ENCODE peak calls at places on chromosomes 5 and 9, in five cellular contexts. S, A, R, N and L are unnamed samples.

GRCh38 chr5:15008911-15009310 is 137.3 kb upstream of the ANKH start:
- DNase-seq in S (no peak), A (no peak), R (no peak), N (no peak), L (no peak)

GRCh38 chr9:12708562-12709298 is 15.5 kb downstream of the TYRP1 start:
- DNase-seq in S (no peak), A (no peak), R (no peak), N (no peak), L (no peak)

GRCh38 chr9:99340281-99340680 is 118.2 kb downstream of the SEC61B start:
- DNase-seq in S (no peak), A (no peak), R (no peak), N (no peak), L (no peak)

GRCh38 chr5:122346897-122347581 is 35.0 kb downstream of the SNCAIP start:
- DNase-seq in S (no peak), A (peak; percentile 36), R (no peak), N (no peak), L (no peak)

GRCh38 chr5:173627860-173628392 is 11.5 kb upstream of the BOD1 start:
- DNase-seq in S (no peak), A (no peak), R (no peak), N (no peak), L (no peak)

GRCh38 chr5:138246334-138246733 is 28.1 kb downstream of the GFRA3 start:
- DNase-seq in S (peak; percentile 10), A (no peak), R (no peak), N (no peak), L (no peak)

GRCh38 chr5:31378838-31379237 is 153.1 kb downstream of the DROSHA start:
- DNase-seq in S (no peak), A (no peak), R (no peak), N (peak; percentile 69), L (no peak)

GRCh38 chr5:40700116-40700822 is 20.6 kb downstream of the PTGER4 start:
- DNase-seq in S (no peak), A (no peak), R (no peak), N (no peak), L (no peak)

GRCh38 chr5:163548649-163549048 is 43.2 kb downstream of the MAT2B start:
- DNase-seq in S (no peak), A (no peak), R (no peak), N (no peak), L (no peak)

GRCh38 chr9:88766778-88767503 is 224.3 kb upstream of the S1PR3 start:
- DNase-seq in S (no peak), A (no peak), R (no peak), N (peak; percentile 17), L (no peak)

GRCh38 chr9:22005700-22006605 is 3.2 kb downstream of the CDKN2B start:
- DNase-seq in S (no peak), A (peak; percentile 21), R (no peak), N (no peak), L (no peak)

GRCh38 chr5:14097998-14098471 is 45.1 kb upstream of the TRIO start:
- DNase-seq in S (no peak), A (no peak), R (no peak), N (no peak), L (no peak)

GRCh38 chr9:75891277-75892167 is 1.0 kb downstream of the PCSK5 start:
- DNase-seq in S (no peak), A (peak; percentile 32), R (no peak), N (no peak), L (no peak)

GRCh38 chr9:2344436-2344835 is 277.2 kb upstream of the VLDLR start:
- DNase-seq in S (no peak), A (no peak), R (no peak), N (no peak), L (no peak)

GRCh38 chr9:133955821-133956411 is 36.2 kb downstream of the VAV2 start:
- DNase-seq in S (no peak), A (peak; percentile 78), R (no peak), N (no peak), L (no peak)

GRCh38 chr9:137478613-137479314 is 19.6 kb upstream of the NSMF start:
- DNase-seq in S (no peak), A (peak; percentile 48), R (no peak), N (no peak), L (no peak)

GRCh38 chr9:128244443-128245226 is 31.2 kb downstream of the GOLGA2 start:
- DNase-seq in S (no peak), A (peak; percentile 96), R (peak; percentile 49), N (peak; percentile 76), L (no peak)

GRCh38 chr9:130845901-130846381 is 10.9 kb downstream of the ABL1 start:
- DNase-seq in S (no peak), A (peak; percentile 32), R (no peak), N (peak; percentile 98), L (no peak)

GRCh38 chr5:172450861-172451695 is 3.2 kb downstream of the SH3PXD2B start:
- DNase-seq in S (no peak), A (peak; percentile 64), R (no peak), N (peak; percentile 58), L (no peak)

GRCh38 chr9:76969716-76970115 is 49.7 kb upstream of the FOXB2 start:
- DNase-seq in S (no peak), A (no peak), R (no peak), N (no peak), L (no peak)

GRCh38 chr5:175582697-175583096 is 75.2 kb upstream of the HRH2 start:
- DNase-seq in S (no peak), A (no peak), R (no peak), N (no peak), L (peak; percentile 49)

GRCh38 chr5:98110270-98110669 is 663.2 kb upstream of the RGMB start:
- DNase-seq in S (no peak), A (peak; percentile 19), R (no peak), N (no peak), L (no peak)

GRCh38 chr5:156582193-156582598 is 255.2 kb downstream of the SGCD start:
- DNase-seq in S (no peak), A (no peak), R (no peak), N (no peak), L (no peak)

DNA sequence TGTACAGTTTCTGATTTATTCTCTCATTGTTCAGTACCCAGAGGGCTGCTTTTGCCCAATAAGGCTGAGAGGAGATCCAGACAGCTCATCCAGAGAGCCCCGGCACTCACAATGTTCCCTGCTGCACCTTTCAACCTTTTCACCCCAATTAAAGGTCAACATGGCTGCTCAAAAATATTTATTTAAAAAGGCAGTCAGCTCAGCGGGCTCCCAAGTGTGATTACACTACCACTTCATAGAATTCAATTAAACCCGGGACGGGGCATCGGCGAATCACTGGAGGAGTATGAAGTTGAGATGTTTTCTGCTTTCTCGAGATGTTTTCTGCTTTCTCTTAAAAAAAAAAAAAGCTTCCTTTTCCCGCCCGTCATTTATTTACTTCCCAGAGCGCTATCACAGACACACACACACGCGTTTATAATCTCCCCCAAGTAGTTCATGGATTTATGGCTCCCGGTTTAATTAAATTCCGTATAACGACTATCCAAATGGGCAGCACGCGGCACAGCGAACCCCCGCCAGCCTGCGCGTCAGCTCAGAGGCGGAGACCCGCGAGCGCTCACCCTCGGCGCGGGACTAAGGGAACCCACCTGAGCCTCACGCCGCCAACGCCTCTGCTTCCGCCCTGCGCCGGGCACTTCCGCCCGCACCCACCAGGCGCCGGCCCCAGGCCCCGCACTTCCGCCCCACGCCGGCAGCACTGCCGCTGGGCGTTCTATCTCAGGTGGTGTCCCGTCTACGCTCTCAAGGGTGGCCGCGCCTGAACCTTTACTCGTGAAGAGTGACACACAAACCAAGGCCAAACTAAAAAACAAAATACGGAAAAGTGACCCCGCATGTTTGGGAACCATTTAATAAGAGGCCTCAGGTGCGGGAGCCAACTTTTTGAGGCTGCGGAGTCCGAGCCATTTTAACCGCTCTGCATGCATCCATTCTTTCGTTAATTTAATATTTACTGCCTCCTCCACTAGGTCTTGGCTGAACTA is at the start of gene C5orf63:
- DNase-seq in S (peak; percentile 25), A (peak; percentile 86), R (peak; percentile 62), N (peak; percentile 69), L (no peak)
- TF ChIP-seq POLR2AphosphoS5 in S (peak; percentile 18), A (peak; percentile 31), R (peak; percentile 73), N (no peak), L (peak; percentile 45)

DNA sequence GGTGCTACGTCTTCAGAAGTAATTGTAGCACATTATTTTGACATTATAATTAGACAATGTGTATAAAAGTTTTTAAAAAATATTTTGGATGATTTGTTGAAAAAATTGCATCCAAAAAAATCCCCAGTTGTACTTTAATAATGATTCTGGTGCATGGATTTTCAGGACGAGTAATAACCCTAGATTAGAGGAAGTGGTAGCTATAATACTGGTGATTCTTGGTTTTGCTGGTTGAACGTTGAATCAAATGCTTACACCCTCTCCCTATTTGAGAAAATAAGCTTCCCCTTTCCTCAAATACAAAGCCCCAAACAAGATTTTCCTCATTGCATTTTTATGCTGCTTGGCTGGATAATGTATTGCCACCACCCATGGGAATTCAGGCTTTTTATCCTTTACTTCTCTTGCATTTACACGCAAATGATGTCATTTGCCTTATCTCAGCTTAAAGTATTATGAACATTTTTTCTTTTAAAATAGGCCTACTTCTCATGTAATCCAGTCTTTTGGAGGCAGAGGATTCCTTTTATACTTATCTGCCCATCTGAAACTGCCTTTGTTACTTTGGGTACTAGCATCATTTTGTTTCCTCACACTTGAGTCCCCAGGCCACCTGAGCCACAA is 86.3 kb downstream of the UBE2R2 start:
- DNase-seq in S (no peak), A (no peak), R (no peak), N (no peak), L (no peak)
- H3K36me3 ChIP-seq in S (no peaks in the 10 kb centered on the region), A (peaks cover 59% of the 10 kb centered on the region), R (peaks cover 10% of the 10 kb centered on the region), N (peaks cover 44% of the 10 kb centered on the region), L (peaks cover 8% of the 10 kb centered on the region)

GRCh38 chr5:178438746-178439260 is 151.4 kb downstream of the COL23A1 start:
- DNase-seq in S (no peak), A (no peak), R (no peak), N (no peak), L (no peak)

GRCh38 chr5:178437296-178438075 is 152.7 kb downstream of the COL23A1 start:
- DNase-seq in S (no peak), A (no peak), R (no peak), N (no peak), L (no peak)

GRCh38 chr5:178441486-178442270 is 148.5 kb downstream of the COL23A1 start:
- DNase-seq in S (no peak), A (no peak), R (no peak), N (no peak), L (no peak)

GRCh38 chr5:178440163-178440545 is 150.0 kb downstream of the COL23A1 start:
- DNase-seq in S (no peak), A (no peak), R (no peak), N (no peak), L (no peak)

GRCh38 chr5:178439411-178440162 is 150.6 kb downstream of the COL23A1 start:
- DNase-seq in S (no peak), A (no peak), R (no peak), N (no peak), L (no peak)
- TF ChIP-seq POLR2AphosphoS5 in S (no peak), A (no peak), R (no peak), N (no peak), L (no peak)

DNA sequence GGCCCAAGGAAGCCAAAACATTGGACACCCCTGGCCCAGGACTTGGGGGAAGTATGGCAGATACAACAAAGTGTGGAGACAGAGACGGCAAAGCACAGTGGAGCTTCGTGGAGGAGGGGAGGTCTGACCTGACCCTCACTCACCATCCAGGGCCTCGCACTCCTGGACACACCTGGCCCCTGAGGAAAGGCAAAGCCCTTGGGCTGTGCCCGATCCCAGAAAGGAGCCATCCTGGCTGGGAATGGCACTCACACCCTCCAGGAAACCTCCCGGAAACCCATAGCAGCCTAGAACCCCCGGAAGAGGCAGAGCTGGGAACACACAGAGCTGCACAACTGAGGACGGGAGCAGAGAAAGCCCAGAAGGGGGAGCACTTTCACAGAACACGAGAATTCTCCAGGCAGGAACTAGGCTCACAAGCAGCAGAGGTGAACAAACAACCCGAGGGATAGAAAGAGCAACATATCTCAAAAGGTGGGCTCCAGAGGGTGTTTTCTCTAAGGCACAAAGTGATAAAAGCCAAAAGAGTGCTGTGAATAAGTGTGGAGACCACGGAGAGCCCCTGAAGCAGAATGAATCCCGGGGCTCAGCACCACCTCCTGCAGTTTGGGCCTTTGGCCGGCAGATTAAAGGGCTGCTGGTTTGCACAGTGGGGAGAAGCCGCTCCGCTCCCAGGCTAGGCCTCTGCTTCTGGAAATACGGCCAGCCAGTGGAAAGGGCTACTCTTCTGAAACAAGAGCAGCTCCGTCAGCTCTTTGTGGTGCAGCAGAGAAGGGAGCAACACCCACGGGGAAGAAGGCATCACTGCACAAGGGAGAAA is 108.2 kb downstream of the UBE2R2 start:
- DNase-seq in S (peak; percentile 51), A (peak; percentile 70), R (peak; percentile 67), N (peak; percentile 30), L (no peak)
- H3K36me3 ChIP-seq in S (peaks cover 6% of the 10 kb centered on the region), A (peaks cover 30% of the 10 kb centered on the region), R (peaks cover 56% of the 10 kb centered on the region), N (peaks cover 96% of the 10 kb centered on the region), L (peaks cover 2% of the 10 kb centered on the region)